ENCODE peak calls at places on chromosomes 16 and 17, in six cellular contexts. E is germinal center; G is NCI-H146; M is LoVo; D is stimulated activated CD8-positive, alpha-beta memory T cell treated with anti-CD3 and anti-CD28 coated beads, Interleukin-15, amount 100 ng/mL, for 24 hours; J is heart left ventricle. W is an unnamed sample.

GRCh38 chr17:34225046-34225445 is 30.0 kb upstream of the CCL2 start:
- DNase-seq in E (no peak), G (no peak), M (no peak), D (no peak), J (no peak), W (no peak)

GRCh38 chr17:74949455-74950115 is 13.9 kb downstream of the OTOP3 start:
- DNase-seq in E (no peak), G (no peak), M (no peak), D (no peak), J (no peak), W (no peak)

GRCh38 chr16:85096921-85097320 is 15.4 kb downstream of the CIBAR2 start:
- DNase-seq in E (no peak), G (no peak), M (no peak), D (no peak), J (no peak), W (no peak)

GRCh38 chr17:57484826-57485565 is 228.7 kb downstream of the MSI2 start:
- DNase-seq in E (no peak), G (no peak), M (no peak), D (no peak), J (no peak), W (no peak)

GRCh38 chr16:86635181-86635580 is 56.8 kb downstream of the FOXL1 start:
- DNase-seq in E (no peak), G (no peak), M (no peak), D (no peak), J (no peak), W (no peak)

GRCh38 chr17:17526369-17526768 is 30.2 kb upstream of the RASD1 start:
- DNase-seq in E (no peak), G (no peak), M (no peak), D (no peak), J (peak; percentile 66), W (no peak)

GRCh38 chr17:5557485-5557884 is 26.8 kb downstream of the NLRP1 start:
- DNase-seq in E (no peak), G (no peak), M (no peak), D (no peak), J (no peak), W (no peak)

GRCh38 chr17:76137351-76138233 is 3.5 kb downstream of the FOXJ1 start:
- DNase-seq in E (no peak), G (no peak), M (no peak), D (no peak), J (no peak), W (no peak)

GRCh38 chr17:30372755-30373154 is 6.0 kb upstream of the CPD start:
- DNase-seq in E (no peak), G (no peak), M (peak; percentile 20), D (no peak), J (no peak), W (no peak)

GRCh38 chr16:30875881-30876791 is 17.7 kb downstream of the BCL7C start:
- DNase-seq in E (peak; percentile 59), G (peak; percentile 59), M (no peak), D (no peak), J (no peak), W (peak; percentile 67)

GRCh38 chr17:7019839-7020519 is 2.9 kb upstream of the BCL6B start:
- DNase-seq in E (no peak), G (peak; percentile 53), M (no peak), D (no peak), J (peak; percentile 74), W (no peak)

GRCh38 chr17:72033311-72033710 is 87.5 kb upstream of the SOX9 start:
- DNase-seq in E (no peak), G (peak; percentile 7), M (no peak), D (no peak), J (no peak), W (no peak)

GRCh38 chr17:46009681-46010596 is 10.9 kb downstream of the STH start:
- DNase-seq in E (no peak), G (no peak), M (peak; percentile 48), D (no peak), J (peak; percentile 39), W (no peak)

GRCh38 chr17:64074704-64075484 is 54.5 kb upstream of the ICAM2 start:
- DNase-seq in E (no peak), G (no peak), M (peak; percentile 27), D (no peak), J (no peak), W (peak; percentile 43)

GRCh38 chr17:67054011-67054591 is 9.7 kb downstream of the CACNG1 start:
- DNase-seq in E (no peak), G (no peak), M (no peak), D (no peak), J (no peak), W (no peak)

GRCh38 chr17:64146418-64147109 is 16.6 kb upstream of the ERN1 start:
- DNase-seq in E (peak; percentile 41), G (peak; percentile 79), M (peak; percentile 67), D (peak; percentile 33), J (peak; percentile 76), W (peak; percentile 54)

GRCh38 chr17:42178817-42179216 is 2.1 kb downstream of the KCNH4 start:
- DNase-seq in E (peak; percentile 32), G (no peak), M (no peak), D (no peak), J (no peak), W (peak; percentile 35)